ENCODE peak calls at places on chromosomes 2 and 18, in four cellular contexts. Y is heart right ventricle, E is pancreas, X is IMR-90. L is an unnamed sample. For H3K36me3 and H3K4me1, the result is how much of the 10 kb centered on the place peaks cover.

GRCh38 chr2:213640742-213641425 is 356.6 kb downstream of the SPAG16 start:
- DNase-seq in Y (no peak), E (no peak), X (no peak), L (no peak)

GRCh38 chr2:39320162-39320561 is 76.4 kb upstream of the CDKL4 start:
- DNase-seq in Y (no peak), E (no peak), X (no peak), L (no peak)

GRCh38 chr2:130743278-130743677 is 12.1 kb upstream of the AMER3 start:
- DNase-seq in Y (no peak), E (no peak), X (no peak), L (no peak)

GRCh38 chr2:169897834-169898233 is 70.6 kb downstream of the UBR3 start:
- DNase-seq in Y (no peak), E (no peak), X (no peak), L (no peak)

GRCh38 chr2:240986787-240987411 is 11.5 kb upstream of the SNED1 start:
- DNase-seq in Y (peak), E (peak), X (peak), L (peak)

GRCh38 chr2:239152916-239153305 is 247.9 kb downstream of the HDAC4 start:
- DNase-seq in Y (no peak), E (no peak), X (no peak), L (no peak)

GRCh38 chr18:57698571-57699276 is 77.1 kb upstream of the NARS1 start:
- DNase-seq in Y (no peak), E (no peak), X (peak), L (no peak)

GRCh38 chr18:1604751-1605150 is 700.1 kb downstream of the ADCYAP1 start:
- DNase-seq in Y (no peak), E (no peak), X (no peak), L (no peak)

GRCh38 chr18:23938046-23938756 is 76.4 kb upstream of the TTC39C start:
- DNase-seq in Y (no peak), E (no peak), X (no peak), L (no peak)

GRCh38 chr2:224136394-224136793 is 97.3 kb upstream of the SERPINE2 start:
- DNase-seq in Y (no peak), E (no peak), X (no peak), L (no peak)

GRCh38 chr2:64654993-64655666 is 1.4 kb upstream of the SERTAD2 start:
- DNase-seq in Y (no peak), E (no peak), X (no peak), L (no peak)

GRCh38 chr2:47190188-47190818 is 35.2 kb upstream of the STPG4 start:
- DNase-seq in Y (no peak), E (no peak), X (peak), L (no peak)

GRCh38 chr2:232592687-232593407 is 40.6 kb upstream of the EFHD1 start:
- DNase-seq in Y (no peak), E (no peak), X (peak), L (no peak)

GRCh38 chr2:238631491-238632180 is 204.9 kb downstream of the ASB1 start:
- DNase-seq in Y (no peak), E (no peak), X (no peak), L (no peak)

GRCh38 chr2:217943379-217944321 is 59.1 kb downstream of the TNS1 start:
- DNase-seq in Y (peak), E (peak), X (peak), L (peak)

DNA sequence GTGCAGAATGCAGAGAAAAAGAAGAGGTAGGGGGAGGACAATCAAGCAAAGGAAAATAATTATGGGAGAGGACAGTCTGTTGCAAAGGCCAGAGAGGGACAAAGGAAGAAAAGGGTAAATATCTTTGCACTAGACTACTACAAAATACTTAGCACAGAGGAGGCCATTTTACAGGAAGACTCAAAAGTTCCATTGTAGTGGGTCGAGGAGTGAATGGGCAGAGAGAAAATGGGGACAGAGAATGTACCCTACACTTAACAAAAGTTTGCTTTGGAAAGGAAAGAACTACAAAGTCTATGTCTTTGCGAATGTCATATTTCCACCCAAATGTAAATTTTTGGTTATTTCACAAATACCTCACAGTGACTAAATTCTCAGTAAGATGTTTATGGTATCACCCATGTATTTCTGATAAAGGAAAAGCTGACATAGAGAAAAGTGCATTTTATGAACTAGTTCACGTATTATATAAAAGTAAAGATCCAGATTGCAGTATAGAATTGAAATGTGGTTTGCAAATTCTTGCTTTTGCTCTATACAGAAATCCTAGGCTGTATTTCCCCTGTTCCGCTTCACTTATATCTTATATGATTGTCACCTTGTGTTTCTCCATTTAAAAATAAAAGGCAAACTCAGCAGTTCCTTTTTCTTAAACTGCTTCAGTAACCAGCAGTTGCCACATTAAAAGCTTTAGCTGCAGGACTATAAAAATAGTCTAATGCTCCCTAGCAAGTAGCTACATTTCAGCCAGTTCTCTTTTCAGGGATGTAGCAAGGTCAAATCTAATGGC is 79.6 kb upstream of the CYTIP start:
- DNase-seq in Y (no peak), E (no peak), X (no peak), L (no peak)
- H3K4me3 ChIP-seq in Y (no peak), E (no peak), X (no peak), L (no peak)

DNA sequence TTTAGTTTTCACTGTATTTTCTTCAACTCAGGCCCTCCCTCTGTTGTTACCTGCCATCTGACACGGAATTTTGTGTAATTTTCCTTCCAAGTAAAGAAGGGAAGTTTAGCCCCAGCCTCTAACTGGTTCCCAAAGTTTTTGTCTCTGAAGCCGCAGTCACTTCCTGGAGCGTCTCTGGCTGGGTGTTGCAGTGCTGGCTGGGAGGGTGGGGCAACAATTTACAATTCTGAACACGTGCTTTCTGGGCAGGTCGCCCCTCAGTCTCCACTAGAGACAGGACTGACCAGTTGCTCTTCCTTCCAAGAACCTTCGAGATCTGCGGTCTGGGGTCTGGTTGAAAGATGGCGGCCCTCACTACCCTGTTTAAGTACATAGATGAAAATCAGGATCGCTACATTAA is 3.5 kb downstream of the CNDP2 start:
- DNase-seq in Y (peak), E (peak), X (no peak), L (peak)
- H3K36me3 ChIP-seq in Y (under half), E (under half), X (under half), L (under half)

GRCh38 chr2:155840661-155841060 is 491.9 kb downstream of the NR4A2 start:
- DNase-seq in Y (no peak), E (no peak), X (no peak), L (no peak)
- H3K4me1 ChIP-seq in Y (under half), E (under half), X (under half), L (under half)

GRCh38 chr2:119523383-119523958 is 812 bp downstream of the SCTR start:
- DNase-seq in Y (no peak), E (no peak), X (no peak), L (no peak)
- H3K4me3 ChIP-seq in Y (no peak), E (peak), X (no peak), L (peak)

GRCh38 chr2:71428472-71429383 is 24.6 kb upstream of the DYSF start:
- DNase-seq in Y (no peak), E (no peak), X (no peak), L (no peak)
- H3K36me3 ChIP-seq in Y (half or more), E (half or more), X (under half), L (half or more)

DNA sequence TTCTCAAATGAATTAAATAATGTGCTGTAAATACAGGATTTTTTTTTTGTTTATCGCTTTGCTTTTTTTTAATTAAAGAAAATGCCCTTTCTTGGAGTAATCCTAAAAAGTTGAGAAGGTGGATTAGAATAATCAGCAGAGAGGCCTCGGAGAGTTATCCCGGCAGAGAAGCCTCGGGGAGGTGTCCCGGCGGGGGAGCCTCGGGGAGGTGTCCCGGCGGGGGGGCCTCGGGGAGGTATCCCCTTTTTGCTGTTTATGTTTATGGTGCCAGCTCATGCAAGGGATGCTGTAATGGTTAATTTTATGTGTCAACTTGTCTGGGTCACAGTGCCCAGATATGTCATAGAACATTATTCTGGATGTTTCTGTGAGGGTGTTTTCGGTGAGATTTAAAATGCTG is 263.0 kb upstream of the TRIB2 start:
- DNase-seq in Y (no peak), E (no peak), X (no peak), L (no peak)
- H3K4me1 ChIP-seq in Y (under half), E (under half), X (under half), L (under half)

GRCh38 chr2:102601730-102602129 is 17.6 kb upstream of the SLC9A2 start:
- DNase-seq in Y (no peak), E (no peak), X (no peak), L (no peak)
- H3K4me3 ChIP-seq in Y (no peak), E (no peak), X (no peak), L (no peak)

DNA sequence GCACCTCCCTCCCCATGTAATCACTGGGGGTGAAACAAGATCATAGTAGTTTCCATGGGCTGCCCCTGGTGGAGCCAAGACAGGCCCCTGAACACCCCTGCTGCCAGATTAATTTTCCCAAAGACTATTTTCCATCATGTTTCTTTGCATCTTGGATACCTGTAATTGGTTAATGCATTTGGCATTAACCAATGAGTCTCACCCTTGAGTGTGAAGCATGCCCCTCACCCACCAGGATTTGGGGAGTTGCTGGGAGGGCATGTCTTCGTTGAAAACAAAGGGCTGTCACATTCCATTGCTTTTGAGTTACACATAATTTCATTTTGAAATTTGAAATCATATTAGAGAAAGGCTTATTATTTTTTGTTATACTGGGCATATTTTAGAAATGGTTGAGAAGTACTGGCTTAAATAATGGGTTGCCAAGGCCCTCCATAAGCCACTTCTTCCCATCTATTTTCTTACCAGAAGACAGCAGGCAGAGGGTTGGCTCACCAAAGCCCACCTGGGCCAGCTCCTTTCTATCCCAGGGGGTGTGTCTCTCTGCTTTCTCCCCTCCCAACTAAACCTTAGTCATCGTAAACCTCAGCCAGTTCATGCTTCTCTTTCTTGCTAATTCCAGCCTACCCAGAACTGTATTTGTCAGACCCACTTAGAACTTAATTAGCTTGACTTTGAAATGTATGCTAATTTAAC is 51.8 kb downstream of the ATIC start:
- DNase-seq in Y (no peak), E (no peak), X (peak), L (no peak)
- H3K36me3 ChIP-seq in Y (half or more), E (under half), X (half or more), L (under half)

GRCh38 chr2:134582547-134582899 is 136.3 kb downstream of the TMEM163 start:
- DNase-seq in Y (no peak), E (no peak), X (no peak), L (no peak)

GRCh38 chr2:134586289-134586980 is 132.4 kb downstream of the TMEM163 start:
- DNase-seq in Y (no peak), E (no peak), X (no peak), L (no peak)

GRCh38 chr2:134583997-134584520 is 134.7 kb downstream of the TMEM163 start:
- DNase-seq in Y (no peak), E (no peak), X (no peak), L (no peak)

GRCh38 chr2:134583462-134583861 is 135.3 kb downstream of the TMEM163 start:
- DNase-seq in Y (no peak), E (no peak), X (no peak), L (no peak)

DNA sequence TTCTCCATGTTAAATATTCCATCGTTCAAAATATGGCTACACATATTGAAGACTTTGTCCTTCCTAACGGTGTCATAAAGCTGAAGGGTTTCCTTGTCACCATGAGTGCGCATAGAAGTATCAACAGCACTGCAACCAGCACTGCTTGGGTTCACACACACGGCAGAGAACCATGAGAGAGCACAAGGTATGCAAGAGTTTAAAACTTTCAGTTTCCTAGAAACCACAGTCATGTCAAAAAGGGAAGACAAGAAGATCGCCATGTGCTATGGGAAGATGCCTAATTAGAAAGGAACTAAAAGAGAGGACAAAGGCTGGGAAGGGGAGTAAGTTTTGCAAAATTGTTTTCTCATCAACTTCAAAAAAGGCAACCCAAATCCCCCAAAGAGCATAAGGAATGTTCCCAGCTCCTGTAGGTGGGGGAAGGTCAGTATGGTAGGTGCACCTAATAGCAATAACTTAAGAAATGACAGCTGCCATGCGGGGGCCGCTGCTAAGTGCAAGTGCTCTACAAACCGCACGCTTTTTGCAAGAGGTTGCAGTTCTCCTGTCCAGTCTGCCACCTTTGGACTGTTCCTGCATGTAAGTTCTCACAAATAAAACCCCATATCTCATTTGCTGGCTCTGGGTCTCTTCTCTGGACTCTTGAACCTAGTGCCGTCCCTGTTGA is 136.8 kb downstream of the TMEM163 start:
- DNase-seq in Y (no peak), E (no peak), X (no peak), L (no peak)
- H3K4me1 ChIP-seq in Y (under half), E (under half), X (under half), L (under half)

DNA sequence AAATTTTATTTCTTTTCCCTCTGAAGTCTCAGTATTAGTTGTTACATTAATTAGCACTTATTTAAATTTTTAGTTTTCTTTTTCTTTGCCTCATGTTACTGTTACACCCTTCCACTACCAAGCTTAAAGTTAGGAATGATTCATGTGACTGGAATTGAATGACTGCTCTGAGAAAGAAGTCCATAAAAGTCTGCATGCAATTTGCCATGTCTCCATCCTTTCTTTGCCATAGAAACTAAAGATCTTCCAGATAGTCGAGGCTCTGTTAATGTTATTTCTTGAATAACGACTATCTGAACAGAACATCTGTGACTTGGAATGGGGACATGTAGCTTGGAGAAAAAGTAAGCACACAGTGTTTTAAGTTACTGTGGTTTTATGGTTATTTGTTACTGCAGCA is 1269.8 kb upstream of the PIK3C3 start:
- DNase-seq in Y (no peak), E (no peak), X (no peak), L (no peak)
- H3K4me3 ChIP-seq in Y (no peak), E (no peak), X (no peak), L (no peak)